ENCODE peak calls at places on chromosomes 3 and 15, in eight cellular contexts. One of them, this sample, is unnamed.

GRCh38 chr15:77550275-77551251 is 82.1 kb downstream of the LINGO1 start:
- DNase-seq in kidney epithelial cell: no peak
- DNase-seq in NCI-H1436 treated with DMSO at 0.1 percent for 48 hours: no peak
- DNase-seq in ACHN: no peak
- DNase-seq in HTR-8/SVneo: no peak
- DNase-seq in choroid plexus epithelial cell: no peak
- DNase-seq in fibroblast of mammary gland: no peak
- DNase-seq in T-helper 2 cell: no peak
- DNase-seq in this sample: peak

GRCh38 chr3:197083486-197083885 is 53.9 kb upstream of the MELTF start:
- DNase-seq in kidney epithelial cell: peak
- DNase-seq in NCI-H1436 treated with DMSO at 0.1 percent for 48 hours: no peak
- DNase-seq in ACHN: peak
- DNase-seq in HTR-8/SVneo: peak
- DNase-seq in choroid plexus epithelial cell: peak
- DNase-seq in fibroblast of mammary gland: peak
- DNase-seq in T-helper 2 cell: no peak
- DNase-seq in this sample: peak

GRCh38 chr3:174767853-174768382 is 91.2 kb upstream of the NAALADL2 start:
- DNase-seq in kidney epithelial cell: no peak
- DNase-seq in NCI-H1436 treated with DMSO at 0.1 percent for 48 hours: no peak
- DNase-seq in ACHN: no peak
- DNase-seq in HTR-8/SVneo: no peak
- DNase-seq in choroid plexus epithelial cell: peak
- DNase-seq in fibroblast of mammary gland: peak
- DNase-seq in T-helper 2 cell: no peak
- DNase-seq in this sample: peak

GRCh38 chr15:93570571-93570970 is 481.6 kb upstream of the RGMA start:
- DNase-seq in kidney epithelial cell: no peak
- DNase-seq in NCI-H1436 treated with DMSO at 0.1 percent for 48 hours: no peak
- DNase-seq in ACHN: no peak
- DNase-seq in HTR-8/SVneo: no peak
- DNase-seq in choroid plexus epithelial cell: no peak
- DNase-seq in fibroblast of mammary gland: no peak
- DNase-seq in T-helper 2 cell: no peak
- DNase-seq in this sample: no peak

GRCh38 chr15:85757073-85757938 is 37.4 kb downstream of the KLHL25 start:
- DNase-seq in kidney epithelial cell: no peak
- DNase-seq in NCI-H1436 treated with DMSO at 0.1 percent for 48 hours: no peak
- DNase-seq in ACHN: no peak
- DNase-seq in HTR-8/SVneo: no peak
- DNase-seq in choroid plexus epithelial cell: no peak
- DNase-seq in fibroblast of mammary gland: no peak
- DNase-seq in T-helper 2 cell: no peak
- DNase-seq in this sample: no peak

GRCh38 chr3:178406206-178406605 is 130.0 kb upstream of the KCNMB2 start:
- DNase-seq in kidney epithelial cell: no peak
- DNase-seq in NCI-H1436 treated with DMSO at 0.1 percent for 48 hours: no peak
- DNase-seq in ACHN: no peak
- DNase-seq in HTR-8/SVneo: no peak
- DNase-seq in choroid plexus epithelial cell: peak
- DNase-seq in fibroblast of mammary gland: peak
- DNase-seq in T-helper 2 cell: no peak
- DNase-seq in this sample: peak

GRCh38 chr3:58013973-58014649 is 5.9 kb downstream of the FLNB start:
- DNase-seq in kidney epithelial cell: no peak
- DNase-seq in NCI-H1436 treated with DMSO at 0.1 percent for 48 hours: no peak
- DNase-seq in ACHN: no peak
- DNase-seq in HTR-8/SVneo: no peak
- DNase-seq in choroid plexus epithelial cell: peak
- DNase-seq in fibroblast of mammary gland: peak
- DNase-seq in T-helper 2 cell: no peak
- DNase-seq in this sample: peak

GRCh38 chr15:51801391-51801835 is 28.0 kb upstream of the TMOD3 start:
- DNase-seq in kidney epithelial cell: no peak
- DNase-seq in NCI-H1436 treated with DMSO at 0.1 percent for 48 hours: no peak
- DNase-seq in ACHN: peak
- DNase-seq in HTR-8/SVneo: peak
- DNase-seq in choroid plexus epithelial cell: peak
- DNase-seq in fibroblast of mammary gland: peak
- DNase-seq in T-helper 2 cell: no peak
- DNase-seq in this sample: peak

GRCh38 chr15:72285927-72286516 is 13.7 kb upstream of the PARP6 start:
- DNase-seq in kidney epithelial cell: no peak
- DNase-seq in NCI-H1436 treated with DMSO at 0.1 percent for 48 hours: no peak
- DNase-seq in ACHN: no peak
- DNase-seq in HTR-8/SVneo: peak
- DNase-seq in choroid plexus epithelial cell: peak
- DNase-seq in fibroblast of mammary gland: no peak
- DNase-seq in T-helper 2 cell: peak
- DNase-seq in this sample: peak

GRCh38 chr3:24344784-24345439 is 149.7 kb downstream of the THRB start:
- DNase-seq in kidney epithelial cell: no peak
- DNase-seq in NCI-H1436 treated with DMSO at 0.1 percent for 48 hours: no peak
- DNase-seq in ACHN: no peak
- DNase-seq in HTR-8/SVneo: no peak
- DNase-seq in choroid plexus epithelial cell: peak
- DNase-seq in fibroblast of mammary gland: peak
- DNase-seq in T-helper 2 cell: no peak
- DNase-seq in this sample: peak

GRCh38 chr3:151278223-151278622 is at the start of gene P2RY14:
- DNase-seq in kidney epithelial cell: no peak
- DNase-seq in NCI-H1436 treated with DMSO at 0.1 percent for 48 hours: no peak
- DNase-seq in ACHN: no peak
- DNase-seq in HTR-8/SVneo: no peak
- DNase-seq in choroid plexus epithelial cell: no peak
- DNase-seq in fibroblast of mammary gland: no peak
- DNase-seq in T-helper 2 cell: no peak
- DNase-seq in this sample: no peak

GRCh38 chr3:63559884-63560283 is 92.6 kb upstream of the SNTN start:
- DNase-seq in kidney epithelial cell: no peak
- DNase-seq in NCI-H1436 treated with DMSO at 0.1 percent for 48 hours: no peak
- DNase-seq in ACHN: no peak
- DNase-seq in HTR-8/SVneo: no peak
- DNase-seq in choroid plexus epithelial cell: no peak
- DNase-seq in fibroblast of mammary gland: no peak
- DNase-seq in T-helper 2 cell: no peak
- DNase-seq in this sample: no peak

GRCh38 chr3:170584585-170585007 is 1.3 kb downstream of the SLC7A14 start:
- DNase-seq in kidney epithelial cell: peak
- DNase-seq in NCI-H1436 treated with DMSO at 0.1 percent for 48 hours: no peak
- DNase-seq in ACHN: peak
- DNase-seq in HTR-8/SVneo: peak
- DNase-seq in choroid plexus epithelial cell: peak
- DNase-seq in fibroblast of mammary gland: peak
- DNase-seq in T-helper 2 cell: peak
- DNase-seq in this sample: peak

GRCh38 chr3:193389335-193389734 is 10.8 kb upstream of the ATP13A5 start:
- DNase-seq in kidney epithelial cell: no peak
- DNase-seq in NCI-H1436 treated with DMSO at 0.1 percent for 48 hours: peak
- DNase-seq in ACHN: no peak
- DNase-seq in HTR-8/SVneo: no peak
- DNase-seq in choroid plexus epithelial cell: no peak
- DNase-seq in fibroblast of mammary gland: no peak
- DNase-seq in T-helper 2 cell: no peak
- DNase-seq in this sample: no peak

GRCh38 chr3:142209655-142210054 is 15.7 kb downstream of the GK5 start:
- DNase-seq in kidney epithelial cell: no peak
- DNase-seq in NCI-H1436 treated with DMSO at 0.1 percent for 48 hours: no peak
- DNase-seq in ACHN: no peak
- DNase-seq in HTR-8/SVneo: no peak
- DNase-seq in choroid plexus epithelial cell: peak
- DNase-seq in fibroblast of mammary gland: peak
- DNase-seq in T-helper 2 cell: no peak
- DNase-seq in this sample: peak

GRCh38 chr3:30639937-30640336 is 33.5 kb downstream of the TGFBR2 start:
- DNase-seq in kidney epithelial cell: no peak
- DNase-seq in NCI-H1436 treated with DMSO at 0.1 percent for 48 hours: no peak
- DNase-seq in ACHN: no peak
- DNase-seq in HTR-8/SVneo: no peak
- DNase-seq in choroid plexus epithelial cell: no peak
- DNase-seq in fibroblast of mammary gland: no peak
- DNase-seq in T-helper 2 cell: no peak
- DNase-seq in this sample: no peak

GRCh38 chr3:12648384-12648959 is 15.4 kb downstream of the RAF1 start:
- DNase-seq in kidney epithelial cell: no peak
- DNase-seq in NCI-H1436 treated with DMSO at 0.1 percent for 48 hours: no peak
- DNase-seq in ACHN: no peak
- DNase-seq in HTR-8/SVneo: no peak
- DNase-seq in choroid plexus epithelial cell: no peak
- DNase-seq in fibroblast of mammary gland: no peak
- DNase-seq in T-helper 2 cell: no peak
- DNase-seq in this sample: no peak

GRCh38 chr3:31546152-31546551 is 13.4 kb downstream of the STT3B start:
- DNase-seq in kidney epithelial cell: no peak
- DNase-seq in NCI-H1436 treated with DMSO at 0.1 percent for 48 hours: no peak
- DNase-seq in ACHN: no peak
- DNase-seq in HTR-8/SVneo: no peak
- DNase-seq in choroid plexus epithelial cell: peak
- DNase-seq in fibroblast of mammary gland: peak
- DNase-seq in T-helper 2 cell: no peak
- DNase-seq in this sample: no peak

GRCh38 chr15:48680841-48681240 is 35.3 kb upstream of the FBN1 start:
- DNase-seq in kidney epithelial cell: no peak
- DNase-seq in NCI-H1436 treated with DMSO at 0.1 percent for 48 hours: no peak
- DNase-seq in ACHN: no peak
- DNase-seq in HTR-8/SVneo: peak
- DNase-seq in choroid plexus epithelial cell: peak
- DNase-seq in fibroblast of mammary gland: peak
- DNase-seq in T-helper 2 cell: no peak
- DNase-seq in this sample: peak

GRCh38 chr3:111610612-111611054 is 15.5 kb upstream of the ZBED2 start:
- DNase-seq in kidney epithelial cell: no peak
- DNase-seq in NCI-H1436 treated with DMSO at 0.1 percent for 48 hours: no peak
- DNase-seq in ACHN: no peak
- DNase-seq in HTR-8/SVneo: no peak
- DNase-seq in choroid plexus epithelial cell: no peak
- DNase-seq in fibroblast of mammary gland: no peak
- DNase-seq in T-helper 2 cell: no peak
- DNase-seq in this sample: no peak

GRCh38 chr15:45112592-45113379 is 1.2 kb downstream of the DUOX2 start:
- DNase-seq in kidney epithelial cell: no peak
- DNase-seq in NCI-H1436 treated with DMSO at 0.1 percent for 48 hours: no peak
- DNase-seq in ACHN: no peak
- DNase-seq in HTR-8/SVneo: no peak
- DNase-seq in choroid plexus epithelial cell: no peak
- DNase-seq in fibroblast of mammary gland: no peak
- DNase-seq in T-helper 2 cell: no peak
- DNase-seq in this sample: no peak

GRCh38 chr3:37943631-37944242 is 46.8 kb upstream of the VILL start:
- DNase-seq in kidney epithelial cell: no peak
- DNase-seq in NCI-H1436 treated with DMSO at 0.1 percent for 48 hours: no peak
- DNase-seq in ACHN: no peak
- DNase-seq in HTR-8/SVneo: no peak
- DNase-seq in choroid plexus epithelial cell: no peak
- DNase-seq in fibroblast of mammary gland: no peak
- DNase-seq in T-helper 2 cell: no peak
- DNase-seq in this sample: peak

GRCh38 chr3:120451670-120452220 is 953 bp upstream of the FSTL1 start:
- DNase-seq in kidney epithelial cell: no peak
- DNase-seq in NCI-H1436 treated with DMSO at 0.1 percent for 48 hours: no peak
- DNase-seq in ACHN: no peak
- DNase-seq in HTR-8/SVneo: no peak
- DNase-seq in choroid plexus epithelial cell: no peak
- DNase-seq in fibroblast of mammary gland: no peak
- DNase-seq in T-helper 2 cell: no peak
- DNase-seq in this sample: no peak

GRCh38 chr3:189204467-189204866 is 32.7 kb downstream of the TPRG1 start:
- DNase-seq in kidney epithelial cell: no peak
- DNase-seq in NCI-H1436 treated with DMSO at 0.1 percent for 48 hours: no peak
- DNase-seq in ACHN: no peak
- DNase-seq in HTR-8/SVneo: no peak
- DNase-seq in choroid plexus epithelial cell: no peak
- DNase-seq in fibroblast of mammary gland: no peak
- DNase-seq in T-helper 2 cell: no peak
- DNase-seq in this sample: no peak

GRCh38 chr15:101357333-101357732 is 62.3 kb upstream of the SNRPA1 start:
- DNase-seq in kidney epithelial cell: no peak
- DNase-seq in NCI-H1436 treated with DMSO at 0.1 percent for 48 hours: no peak
- DNase-seq in ACHN: no peak
- DNase-seq in HTR-8/SVneo: no peak
- DNase-seq in choroid plexus epithelial cell: no peak
- DNase-seq in fibroblast of mammary gland: no peak
- DNase-seq in T-helper 2 cell: no peak
- DNase-seq in this sample: no peak

GRCh38 chr15:58758141-58758540 is 8.6 kb upstream of the ADAM10 start:
- DNase-seq in kidney epithelial cell: no peak
- DNase-seq in NCI-H1436 treated with DMSO at 0.1 percent for 48 hours: no peak
- DNase-seq in ACHN: no peak
- DNase-seq in HTR-8/SVneo: no peak
- DNase-seq in choroid plexus epithelial cell: peak
- DNase-seq in fibroblast of mammary gland: peak
- DNase-seq in T-helper 2 cell: no peak
- DNase-seq in this sample: peak

GRCh38 chr3:174873832-174874231 is 14.7 kb downstream of the NAALADL2 start:
- DNase-seq in kidney epithelial cell: no peak
- DNase-seq in NCI-H1436 treated with DMSO at 0.1 percent for 48 hours: no peak
- DNase-seq in ACHN: no peak
- DNase-seq in HTR-8/SVneo: no peak
- DNase-seq in choroid plexus epithelial cell: no peak
- DNase-seq in fibroblast of mammary gland: no peak
- DNase-seq in T-helper 2 cell: no peak
- DNase-seq in this sample: no peak

GRCh38 chr15:31135523-31135922 is 34.0 kb upstream of the TRPM1 start:
- DNase-seq in kidney epithelial cell: no peak
- DNase-seq in NCI-H1436 treated with DMSO at 0.1 percent for 48 hours: no peak
- DNase-seq in ACHN: no peak
- DNase-seq in HTR-8/SVneo: no peak
- DNase-seq in choroid plexus epithelial cell: no peak
- DNase-seq in fibroblast of mammary gland: peak
- DNase-seq in T-helper 2 cell: no peak
- DNase-seq in this sample: no peak

GRCh38 chr3:177523991-177524438 is 326.7 kb upstream of the TBL1XR1 start:
- DNase-seq in kidney epithelial cell: no peak
- DNase-seq in NCI-H1436 treated with DMSO at 0.1 percent for 48 hours: no peak
- DNase-seq in ACHN: no peak
- DNase-seq in HTR-8/SVneo: no peak
- DNase-seq in choroid plexus epithelial cell: peak
- DNase-seq in fibroblast of mammary gland: peak
- DNase-seq in T-helper 2 cell: no peak
- DNase-seq in this sample: peak

GRCh38 chr3:98482717-98483482 is 14.6 kb upstream of the OR5K2 start:
- DNase-seq in kidney epithelial cell: no peak
- DNase-seq in NCI-H1436 treated with DMSO at 0.1 percent for 48 hours: no peak
- DNase-seq in ACHN: no peak
- DNase-seq in HTR-8/SVneo: no peak
- DNase-seq in choroid plexus epithelial cell: no peak
- DNase-seq in fibroblast of mammary gland: no peak
- DNase-seq in T-helper 2 cell: no peak
- DNase-seq in this sample: no peak

GRCh38 chr15:60635507-60636352 is 156.8 kb upstream of the ICE2 start:
- DNase-seq in kidney epithelial cell: no peak
- DNase-seq in NCI-H1436 treated with DMSO at 0.1 percent for 48 hours: no peak
- DNase-seq in ACHN: no peak
- DNase-seq in HTR-8/SVneo: peak
- DNase-seq in choroid plexus epithelial cell: peak
- DNase-seq in fibroblast of mammary gland: no peak
- DNase-seq in T-helper 2 cell: no peak
- DNase-seq in this sample: peak

GRCh38 chr3:37974121-37974927 is 16.3 kb upstream of the VILL start:
- DNase-seq in kidney epithelial cell: no peak
- DNase-seq in NCI-H1436 treated with DMSO at 0.1 percent for 48 hours: no peak
- DNase-seq in ACHN: peak
- DNase-seq in HTR-8/SVneo: peak
- DNase-seq in choroid plexus epithelial cell: peak
- DNase-seq in fibroblast of mammary gland: peak
- DNase-seq in T-helper 2 cell: peak
- DNase-seq in this sample: peak

GRCh38 chr3:58214484-58215316 is 3.9 kb upstream of the DNASE1L3 start:
- DNase-seq in kidney epithelial cell: no peak
- DNase-seq in NCI-H1436 treated with DMSO at 0.1 percent for 48 hours: no peak
- DNase-seq in ACHN: no peak
- DNase-seq in HTR-8/SVneo: no peak
- DNase-seq in choroid plexus epithelial cell: peak
- DNase-seq in fibroblast of mammary gland: peak
- DNase-seq in T-helper 2 cell: no peak
- DNase-seq in this sample: peak

GRCh38 chr15:66700802-66701421 is 1.1 kb upstream of the SMAD6 start:
- DNase-seq in kidney epithelial cell: peak
- DNase-seq in NCI-H1436 treated with DMSO at 0.1 percent for 48 hours: peak
- DNase-seq in ACHN: peak
- DNase-seq in HTR-8/SVneo: peak
- DNase-seq in choroid plexus epithelial cell: peak
- DNase-seq in fibroblast of mammary gland: peak
- DNase-seq in T-helper 2 cell: peak
- DNase-seq in this sample: peak

This sample was measured in fibroblast of villous mesenchyme.